ENCODE peak calls at places on chromosomes 1 and 21, in seven cellular contexts. Y is fibroblast of villous mesenchyme; X is CD4-positive, alpha-beta T cell; E is neural progenitor cell; M is osteoblast; P is fibroblast of lung; F is body of pancreas. A is an unnamed sample.

GRCh38 chr1:221074325-221074724 is 195.1 kb downstream of the HLX start:
- DNase-seq in Y (peak; percentile 31), X (no peak), P (no peak), M (no peak), E (no peak), F (no peak), A (no peak)

GRCh38 chr1:9792156-9793042 is 31.4 kb downstream of the CLSTN1 start:
- DNase-seq in P (peak; percentile 24), F (peak; percentile 64), E (no peak), X (no peak), M (peak; percentile 49), Y (peak; percentile 25), A (no peak)

GRCh38 chr1:39788758-39789570 is at the start of gene BMP8B:
- DNase-seq in Y (peak; percentile 22), X (peak; percentile 28), P (no peak), F (peak; percentile 77), E (peak; percentile 60), M (peak; percentile 93), A (peak; percentile 70)

GRCh38 chr1:109275706-109276345 is 7.1 kb downstream of the PSRC1 start:
- DNase-seq in X (no peak), P (no peak), F (peak; percentile 2), Y (no peak), E (no peak), M (peak; percentile 97), A (no peak)

GRCh38 chr1:153945131-153945794 is 1.3 kb downstream of the DENND4B start:
- DNase-seq in P (peak; percentile 51), X (peak; percentile 76), M (peak; percentile 93), E (peak; percentile 36), Y (peak; percentile 54), F (peak; percentile 71), A (peak; percentile 65)

GRCh38 chr1:87902830-87903614 is 574.3 kb downstream of the LMO4 start:
- DNase-seq in P (peak; percentile 72), E (peak; percentile 23), X (no peak), F (peak; percentile 44), Y (peak; percentile 98), M (no peak), A (no peak)

GRCh38 chr1:18413906-18414305 is 66.8 kb upstream of the KLHDC7A start:
- DNase-seq in Y (no peak), F (no peak), E (no peak), X (no peak), M (no peak), P (no peak), A (no peak)

GRCh38 chr1:49240709-49241221 is 464.1 kb upstream of the BEND5 start:
- DNase-seq in Y (no peak), X (no peak), P (no peak), F (no peak), E (no peak), M (no peak), A (no peak)

GRCh38 chr21:43585924-43586411 is 73.3 kb downstream of the HSF2BP start:
- DNase-seq in E (peak; percentile 79), X (no peak), F (peak; percentile 89), M (peak; percentile 97), Y (peak; percentile 99), P (peak; percentile 98), A (no peak)

GRCh38 chr1:228801068-228801467 is 65.8 kb downstream of the RHOU start:
- DNase-seq in P (no peak), E (no peak), X (no peak), Y (no peak), F (peak; percentile 22), M (no peak), A (no peak)

GRCh38 chr21:46097826-46098286 is at the start of gene COL6A2:
- DNase-seq in Y (peak; percentile 74), F (peak; percentile 31), P (peak; percentile 64), M (peak; percentile 99), E (peak; percentile 84), X (peak; percentile 48), A (peak; percentile 35)

GRCh38 chr1:163472267-163472666 is 150.5 kb downstream of the NUF2 start:
- DNase-seq in E (no peak), F (no peak), M (no peak), Y (no peak), X (no peak), P (no peak), A (no peak)

GRCh38 chr1:241627453-241628329 is 12.5 kb downstream of the CHML start:
- DNase-seq in E (peak; percentile 64), F (peak; percentile 66), P (peak; percentile 84), M (no peak), Y (peak; percentile 80), X (peak; percentile 8), A (no peak)

GRCh38 chr1:145785481-145785880 is 38.4 kb downstream of the RNF115 start:
- DNase-seq in P (peak; percentile 12), Y (no peak), E (no peak), M (no peak), F (no peak), X (no peak), A (no peak)

GRCh38 chr1:1358433-1359201 is at the start of gene MXRA8:
- DNase-seq in F (peak; percentile 49), E (peak; percentile 63), M (peak; percentile 98), X (no peak), Y (peak; percentile 94), P (peak; percentile 96), A (no peak)

GRCh38 chr1:30916296-30916695 is 7.7 kb upstream of the SDC3 start:
- DNase-seq in P (no peak), E (no peak), Y (no peak), M (no peak), X (no peak), F (no peak), A (no peak)

GRCh38 chr1:234089396-234089795 is 184.9 kb downstream of the SLC35F3 start:
- DNase-seq in Y (no peak), E (peak; percentile 45), F (no peak), X (no peak), P (no peak), M (no peak), A (no peak)

GRCh38 chr1:119139393-119139792 is 1.1 kb downstream of the WARS2 start:
- DNase-seq in P (no peak), X (no peak), Y (no peak), E (no peak), M (no peak), F (no peak), A (no peak)

GRCh38 chr1:184143449-184143848 is 91.9 kb downstream of the TSEN15 start:
- DNase-seq in Y (peak; percentile 35), E (no peak), F (no peak), P (peak; percentile 44), X (no peak), M (no peak), A (no peak)

GRCh38 chr1:117793396-117793795 is 136.0 kb downstream of the GDAP2 start:
- DNase-seq in P (no peak), X (no peak), M (no peak), F (no peak), Y (no peak), E (no peak), A (no peak)

GRCh38 chr21:32519945-32520884 is 65.1 kb downstream of the TCP10L start:
- DNase-seq in M (no peak), E (no peak), F (no peak), Y (no peak), P (no peak), X (no peak), A (no peak)

GRCh38 chr1:242813490-242814091 is 289.1 kb upstream of the PLD5 start:
- DNase-seq in P (no peak), M (no peak), X (no peak), Y (no peak), F (no peak), E (no peak), A (no peak)

GRCh38 chr1:64469121-64469520 is 808 bp upstream of the CACHD1 start:
- DNase-seq in E (no peak), Y (no peak), P (no peak), F (peak; percentile 95), X (no peak), M (no peak), A (no peak)

GRCh38 chr1:52913537-52913936 is 8.0 kb downstream of the ECHDC2 start:
- DNase-seq in M (no peak), E (peak; percentile 68), Y (no peak), X (no peak), P (no peak), F (no peak), A (no peak)
- TF ChIP-seq CTCF in M (no peak), E (peak; percentile 48), Y (peak; percentile 26), X (no peak), P (no peak), F (no peak), A (no peak)

GRCh38 chr1:16918371-16918770 is 3.4 kb upstream of the CROCC start:
- DNase-seq in F (no peak), P (no peak), Y (no peak), M (peak; percentile 80), X (no peak), E (no peak), A (no peak)

GRCh38 chr1:16913866-16914662 is 7.7 kb upstream of the CROCC start:
- DNase-seq in Y (peak; percentile 95), X (peak; percentile 96), P (peak; percentile 91), F (peak; percentile 97), E (peak; percentile 96), M (peak; percentile 100), A (peak; percentile 89)

GRCh38 chr1:16913616-16913865 is 8.2 kb upstream of the CROCC start:
- DNase-seq in F (no peak), P (no peak), M (no peak), X (no peak), Y (no peak), E (no peak), A (no peak)

GRCh38 chr1:16920951-16921350 is 780 bp upstream of the CROCC start:
- DNase-seq in Y (no peak), P (no peak), M (peak; percentile 68), E (no peak), F (no peak), X (no peak), A (no peak)

DNA sequence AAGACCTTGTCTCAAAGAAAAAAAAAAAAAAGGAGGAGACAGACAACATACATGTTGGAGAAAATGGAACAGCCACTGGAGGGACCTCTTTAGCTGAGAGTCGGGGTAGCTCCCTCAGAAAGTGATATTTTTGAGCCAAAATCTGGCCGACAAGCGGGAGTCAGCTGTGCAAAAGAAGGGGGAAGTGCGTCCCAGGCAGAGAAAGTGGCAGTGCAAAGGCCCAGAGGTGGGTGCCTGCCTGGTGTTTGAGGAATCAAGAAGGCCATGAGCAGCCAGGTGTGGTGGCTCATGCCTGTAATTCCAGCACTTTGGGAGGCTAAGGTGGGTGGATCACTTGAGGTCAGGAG is 6.1 kb upstream of the CROCC start:
- DNase-seq in Y (no peak), E (no peak), X (no peak), P (no peak), M (peak; percentile 71), F (no peak), A (no peak)
- TF ChIP-seq CTCF in Y (no peak), E (peak; percentile 8), X (no peak), P (no peak), M (peak; percentile 13), F (no peak), A (no peak)

GRCh38 chr1:230250676-230251075 is 175.5 kb downstream of the PGBD5 start:
- DNase-seq in P (no peak), F (no peak), M (no peak), Y (no peak), E (peak; percentile 39), X (no peak), A (no peak)
- TF ChIP-seq CTCF in P (no peak), F (no peak), M (no peak), Y (no peak), E (no peak), X (no peak), A (no peak)

DNA sequence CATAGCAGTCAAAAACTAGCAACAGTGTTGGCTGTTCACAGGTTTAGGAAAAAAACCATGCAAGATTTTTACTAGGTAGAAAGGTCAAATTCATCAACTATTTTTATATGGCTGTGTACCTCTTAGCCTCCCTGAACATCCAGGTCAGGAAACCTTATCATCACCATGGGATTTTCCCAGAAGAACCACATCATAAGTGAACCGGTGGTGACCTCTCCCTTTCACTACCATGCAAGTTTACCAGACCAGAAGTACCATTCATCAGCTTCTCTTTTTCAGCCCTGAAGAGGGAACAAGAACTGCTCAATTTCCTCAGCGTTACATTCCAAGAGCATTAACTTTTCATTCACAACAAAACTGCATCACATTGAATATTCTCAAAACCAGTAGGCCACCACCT is 5.9 kb downstream of the SSBP3 start:
- DNase-seq in F (no peak), M (no peak), Y (no peak), X (no peak), E (no peak), P (no peak), A (no peak)
- TF ChIP-seq CTCF in F (no peak), M (no peak), Y (no peak), X (no peak), E (no peak), P (no peak), A (no peak)

A was measured in activated B cell treated with CpG ODN at 0.5 μM for 24 hours.